ENCODE peak calls at places on chromosomes 1 and 21, in five cellular contexts. W, P, Y, F and N are unnamed samples.

GRCh38 chr1:205440476-205441317 is 15.1 kb downstream of the BLACAT1 start:
- DNase-seq in W (peak; percentile 54), P (peak; percentile 65), Y (peak; percentile 50), F (no peak), N (peak; percentile 26)

GRCh38 chr21:28875078-28875477 is 117.6 kb downstream of the LTN1 start:
- DNase-seq in W (peak; percentile 34), P (no peak), Y (no peak), F (no peak), N (no peak)

GRCh38 chr1:67850611-67851075 is 17.4 kb upstream of the GNG12 start:
- DNase-seq in W (peak; percentile 92), P (no peak), Y (peak; percentile 92), F (no peak), N (peak; percentile 14)

GRCh38 chr1:209421186-209421585 is 162.3 kb upstream of the CAMK1G start:
- DNase-seq in W (no peak), P (no peak), Y (no peak), F (no peak), N (no peak)

GRCh38 chr1:62386351-62387121 is 50.3 kb upstream of the USP1 start:
- DNase-seq in W (no peak), P (no peak), Y (no peak), F (no peak), N (no peak)

GRCh38 chr1:171126504-171126903 is 35.8 kb downstream of the FMO3 start:
- DNase-seq in W (no peak), P (no peak), Y (no peak), F (no peak), N (no peak)

GRCh38 chr1:244350027-244350426 is 101.7 kb downstream of the ADSS2 start:
- DNase-seq in W (no peak), P (no peak), Y (no peak), F (no peak), N (no peak)

GRCh38 chr1:20212685-20213331 is 26.5 kb upstream of the PLA2G2C start:
- DNase-seq in W (peak; percentile 38), P (peak; percentile 81), Y (peak; percentile 55), F (peak; percentile 67), N (peak; percentile 86)

GRCh38 chr1:23010734-23011449 is 4.8 kb downstream of the TEX46 start:
- DNase-seq in W (peak; percentile 56), P (no peak), Y (peak; percentile 28), F (no peak), N (peak; percentile 96)

GRCh38 chr1:26477446-26478152 is 5.4 kb downstream of the HMGN2 start:
- DNase-seq in W (peak; percentile 19), P (no peak), Y (peak; percentile 14), F (no peak), N (no peak)

GRCh38 chr21:38342734-38343133 is 85.9 kb downstream of the KCNJ15 start:
- DNase-seq in W (no peak), P (no peak), Y (no peak), F (no peak), N (no peak)

GRCh38 chr21:26595971-26596370 is 22.9 kb upstream of the CYYR1 start:
- DNase-seq in W (no peak), P (no peak), Y (no peak), F (no peak), N (no peak)

GRCh38 chr1:161427733-161428516 is 60.2 kb upstream of the CFAP126 start:
- DNase-seq in W (peak; percentile 68), P (peak; percentile 87), Y (peak; percentile 60), F (no peak), N (peak; percentile 78)

GRCh38 chr1:1178794-1179331 is 5.2 kb downstream of the TTLL10 start:
- DNase-seq in W (no peak), P (peak; percentile 46), Y (no peak), F (no peak), N (no peak)

GRCh38 chr1:199335496-199335895 is 692.0 kb upstream of the NR5A2 start:
- DNase-seq in W (peak; percentile 25), P (no peak), Y (peak; percentile 15), F (no peak), N (peak; percentile 14)

GRCh38 chr1:172547071-172547470 is 14.1 kb downstream of the SUCO start:
- DNase-seq in W (peak; percentile 68), P (no peak), Y (peak; percentile 32), F (no peak), N (no peak)

GRCh38 chr1:228373681-228374571 is 32.7 kb downstream of the TRIM11 start:
- DNase-seq in W (no peak), P (no peak), Y (no peak), F (no peak), N (no peak)

GRCh38 chr1:169466259-169467230 is 19.2 kb downstream of the SLC19A2 start:
- DNase-seq in W (peak; percentile 52), P (no peak), Y (peak; percentile 62), F (no peak), N (peak; percentile 57)

GRCh38 chr1:107687846-107688753 is 276.9 kb downstream of the VAV3 start:
- DNase-seq in W (no peak), P (no peak), Y (peak; percentile 20), F (no peak), N (peak; percentile 95)

GRCh38 chr1:155003227-155003765 is 694 bp downstream of the ZBTB7B start:
- DNase-seq in W (no peak), P (no peak), Y (peak; percentile 56), F (no peak), N (no peak)

GRCh38 chr1:248243204-248243603 is 12.0 kb downstream of the OR2M4 start:
- DNase-seq in W (peak; percentile 3), P (peak; percentile 42), Y (no peak), F (no peak), N (peak; percentile 72)

GRCh38 chr1:209601809-209602657 is 18.5 kb downstream of the CAMK1G start:
- DNase-seq in W (peak; percentile 45), P (no peak), Y (peak; percentile 67), F (no peak), N (peak; percentile 49)

GRCh38 chr21:37587203-37587602 is 220.6 kb downstream of the DYRK1A start:
- DNase-seq in W (no peak), P (peak; percentile 45), Y (no peak), F (no peak), N (no peak)

GRCh38 chr1:243474384-243474851 is 218.6 kb downstream of the SDCCAG8 start:
- DNase-seq in W (no peak), P (peak; percentile 80), Y (no peak), F (no peak), N (no peak)

GRCh38 chr1:164703415-164703814 is 144.4 kb downstream of the PBX1 start:
- DNase-seq in W (no peak), P (no peak), Y (no peak), F (no peak), N (no peak)

GRCh38 chr1:234503193-234504050 is 24.4 kb upstream of the TARBP1 start:
- DNase-seq in W (peak; percentile 44), P (no peak), Y (no peak), F (no peak), N (no peak)

GRCh38 chr1:60960846-60961542 is 121.4 kb upstream of the NFIA start:
- DNase-seq in W (no peak), P (no peak), Y (no peak), F (no peak), N (peak; percentile 57)

GRCh38 chr21:42796327-42797062 is 82.8 kb downstream of the WDR4 start:
- DNase-seq in W (no peak), P (no peak), Y (no peak), F (no peak), N (no peak)

GRCh38 chr21:42797522-42797921 is 81.8 kb downstream of the WDR4 start:
- DNase-seq in W (no peak), P (no peak), Y (no peak), F (no peak), N (no peak)

GRCh38 chr21:42799516-42799915 is 79.8 kb downstream of the WDR4 start:
- DNase-seq in W (no peak), P (peak; percentile 35), Y (no peak), F (no peak), N (no peak)

GRCh38 chr21:42798106-42798505 is 81.2 kb downstream of the WDR4 start:
- DNase-seq in W (no peak), P (no peak), Y (no peak), F (no peak), N (no peak)

GRCh38 chr21:42799948-42800347 is 79.4 kb downstream of the WDR4 start:
- DNase-seq in W (no peak), P (peak; percentile 32), Y (no peak), F (no peak), N (no peak)
- H4K91ac ChIP-seq in W (no peak overlapping the region), P (peak overlapping the region; percentile 81), Y (no peak overlapping the region), F (no peak overlapping the region), N (peak overlapping the region; percentile 35)

DNA sequence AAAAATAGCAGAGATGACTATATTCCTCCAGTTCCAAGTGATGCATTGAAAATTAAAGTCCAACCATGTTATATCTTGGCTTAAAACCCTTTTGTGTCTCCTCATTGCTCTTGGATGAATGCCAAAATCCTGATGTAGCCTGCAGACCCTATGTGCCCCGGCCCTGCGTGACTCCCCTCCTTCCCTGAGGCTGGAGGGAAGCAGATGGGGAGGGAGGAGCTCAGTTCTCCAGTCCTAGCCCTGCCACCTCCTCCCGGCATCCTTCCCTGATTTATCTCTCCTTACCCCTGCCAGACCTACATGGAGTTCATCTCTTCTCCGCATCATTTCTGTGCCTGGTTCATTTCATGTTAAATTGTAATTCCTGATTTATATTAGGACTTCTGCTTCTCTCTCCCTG is 397.5 kb downstream of the PTPRU start:
- DNase-seq in W (no peak), P (no peak), Y (no peak), F (no peak), N (no peak)
- H2AK5ac ChIP-seq in W (no peak overlapping the region), P (no peak overlapping the region), Y (peak overlapping the region; percentile 16), F (no peak overlapping the region), N (no peak overlapping the region)

GRCh38 chr21:32415451-32415850 is 2.9 kb downstream of the EVA1C start:
- DNase-seq in W (no peak), P (no peak), Y (no peak), F (no peak), N (no peak)
- H3K4me3 ChIP-seq in W (no peak overlapping the region), P (no peak overlapping the region), Y (no peak overlapping the region), F (no peak overlapping the region), N (no peak overlapping the region)

DNA sequence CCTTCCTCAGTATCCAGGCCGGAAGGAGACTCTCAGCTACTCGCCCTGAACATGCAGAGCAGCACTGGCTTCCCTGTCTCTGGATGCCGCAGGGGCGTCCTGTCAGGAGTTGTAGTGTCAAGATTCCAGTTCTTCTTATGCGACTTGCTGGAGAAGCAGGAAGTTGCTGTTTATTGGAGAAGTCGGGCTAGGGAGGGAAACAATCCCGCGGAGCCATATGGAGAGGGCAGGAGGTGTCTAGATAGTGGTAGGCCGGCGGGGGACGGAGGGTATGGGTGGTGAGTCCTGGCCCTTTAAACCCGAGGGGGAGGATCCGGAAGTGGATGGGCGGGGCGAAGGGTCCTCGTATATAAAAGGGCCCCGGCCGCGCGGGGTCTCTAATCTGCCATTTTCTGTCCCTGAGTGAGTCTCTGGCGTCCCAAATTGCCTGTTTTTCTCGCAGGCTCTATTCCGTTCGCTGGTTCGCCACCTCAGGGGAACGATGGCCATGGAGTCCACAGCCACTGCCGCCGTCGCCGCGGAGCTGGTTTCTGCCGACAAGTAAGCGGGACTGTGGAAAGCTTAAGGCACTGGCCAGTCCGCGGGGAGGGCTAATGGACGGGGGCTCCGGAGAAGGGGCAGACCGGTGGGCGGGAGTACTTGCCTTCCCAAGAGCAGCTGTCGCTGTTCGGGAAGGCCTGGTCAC is at the start of gene NASP:
- DNase-seq in W (peak; percentile 68), P (peak; percentile 97), Y (peak; percentile 91), F (peak; percentile 92), N (peak; percentile 94)
- H4K91ac ChIP-seq in W (peak within 1 kb of the TSS; percentile 67), P (peak within 1 kb of the TSS; percentile 99), Y (no peak within 1 kb of the TSS), F (peak within 1 kb of the TSS; percentile 95), N (peak within 1 kb of the TSS; percentile 81)